ENCODE peak calls at places on chromosome 22, in eight cellular contexts. X is CD8-positive, alpha-beta memory T cell; K is spleen; P is endodermal cell; E is endothelial cell of umbilical vein; A is CD4-positive, alpha-beta memory T cell; L is cardiac muscle cell; D is right lobe of liver. C is an unnamed sample.

GRCh38 chr22:46965552-46966494 is 203.4 kb downstream of the TBC1D22A start:
- DNase-seq in E (no peak), A (no peak), X (no peak), P (no peak), K (no peak), L (peak), D (peak), C (no peak)

GRCh38 chr22:32204856-32205722 is at the start of gene RFPL2:
- DNase-seq in K (no peak), X (no peak), A (peak), P (peak), E (peak), D (peak), L (peak), C (no peak)

GRCh38 chr22:36077261-36077660 is 48.6 kb upstream of the RBFOX2 start:
- DNase-seq in L (no peak), A (no peak), E (no peak), K (no peak), X (no peak), D (no peak), P (no peak), C (no peak)

GRCh38 chr22:35913925-35914324 is 114.7 kb downstream of the RBFOX2 start:
- DNase-seq in P (no peak), D (no peak), L (no peak), E (no peak), X (no peak), K (no peak), A (no peak), C (no peak)

GRCh38 chr22:23822101-23822671 is 16.6 kb downstream of the DERL3 start:
- DNase-seq in E (no peak), A (no peak), X (no peak), P (no peak), L (no peak), K (peak), D (peak), C (no peak)

GRCh38 chr22:25630446-25630845 is 66.0 kb downstream of the GRK3 start:
- DNase-seq in L (peak), X (no peak), K (no peak), E (no peak), P (no peak), D (no peak), A (no peak), C (no peak)

GRCh38 chr22:35986085-35986484 is 42.5 kb downstream of the RBFOX2 start:
- DNase-seq in A (no peak), P (no peak), E (peak), D (no peak), L (peak), X (no peak), K (no peak), C (no peak)

GRCh38 chr22:36369004-36369921 is 18.5 kb downstream of the MYH9 start:
- DNase-seq in K (no peak), D (no peak), A (no peak), L (no peak), P (peak), X (no peak), E (peak), C (no peak)

GRCh38 chr22:24059121-24059520 is 48.0 kb downstream of the CABIN1 start:
- DNase-seq in L (peak), P (no peak), K (no peak), A (no peak), X (no peak), E (peak), D (no peak), C (no peak)

GRCh38 chr22:48177591-48177990 is 1415.1 kb downstream of the TBC1D22A start:
- DNase-seq in X (no peak), E (no peak), L (no peak), K (no peak), D (no peak), A (no peak), P (no peak), C (no peak)

GRCh38 chr22:20035375-20036084 is 14.6 kb downstream of the TANGO2 start:
- DNase-seq in X (no peak), L (no peak), P (no peak), A (no peak), D (no peak), E (no peak), K (no peak), C (no peak)

GRCh38 chr22:47136671-47137070 is 374.2 kb downstream of the TBC1D22A start:
- DNase-seq in X (no peak), E (no peak), L (no peak), P (no peak), K (no peak), A (no peak), D (no peak), C (no peak)

GRCh38 chr22:37334859-37335818 is 52.8 kb downstream of the CYTH4 start:
- DNase-seq in L (peak), P (peak), D (no peak), E (no peak), A (no peak), X (no peak), K (no peak), C (no peak)

GRCh38 chr22:37844904-37845334 is 785 bp upstream of the ANKRD54 start:
- DNase-seq in K (no peak), D (no peak), P (no peak), A (no peak), L (peak), E (no peak), X (no peak), C (no peak)

GRCh38 chr22:28442951-28443876 is 236.4 kb downstream of the TTC28 start:
- DNase-seq in P (peak), L (peak), A (peak), D (peak), X (no peak), K (peak), E (peak), C (peak)

GRCh38 chr22:28021998-28022660 is 103.1 kb upstream of the PITPNB start:
- DNase-seq in E (no peak), K (peak), D (peak), A (no peak), X (no peak), P (no peak), L (no peak), C (no peak)

GRCh38 chr22:41410311-41410751 is 28.6 kb downstream of the TEF start:
- DNase-seq in K (no peak), P (no peak), L (no peak), A (no peak), X (no peak), E (no peak), D (peak), C (no peak)

GRCh38 chr22:24303007-24303406 is 32.4 kb downstream of the SPECC1L start:
- DNase-seq in X (no peak), D (no peak), E (no peak), P (no peak), L (no peak), K (no peak), A (no peak), C (no peak)

GRCh38 chr22:37419916-37420655 is 7.2 kb downstream of the ELFN2 start:
- DNase-seq in K (no peak), E (no peak), A (no peak), D (no peak), P (peak), L (no peak), X (no peak), C (no peak)

GRCh38 chr22:20514658-20515406 is 7.4 kb downstream of the MED15 start:
- DNase-seq in E (no peak), D (peak), X (no peak), P (no peak), K (no peak), A (no peak), L (peak), C (no peak)

GRCh38 chr22:22995166-22995565 is 75.2 kb upstream of the GNAZ start:
- DNase-seq in E (no peak), D (no peak), X (no peak), L (no peak), P (no peak), K (no peak), A (no peak), C (no peak)

GRCh38 chr22:41288245-41288946 is 2.4 kb upstream of the RANGAP1 start:
- DNase-seq in E (peak), K (no peak), P (peak), A (no peak), L (peak), X (no peak), D (no peak), C (no peak)

GRCh38 chr22:20133930-20134549 is 2.4 kb downstream of the ZDHHC8 start:
- DNase-seq in L (no peak), A (no peak), X (no peak), D (no peak), K (no peak), E (no peak), P (no peak), C (no peak)

GRCh38 chr22:41030891-41031290 is 61.5 kb upstream of the EP300 start:
- DNase-seq in E (no peak), L (peak), D (no peak), A (no peak), P (no peak), K (no peak), X (no peak), C (no peak)

GRCh38 chr22:36461665-36462474 is 19.6 kb downstream of the TXN2 start:
- DNase-seq in E (peak), A (no peak), X (no peak), K (no peak), L (peak), D (no peak), P (peak), C (no peak)

GRCh38 chr22:20206709-20207215 is 55.9 kb upstream of the CCDC188 start:
- DNase-seq in L (peak), P (peak), D (peak), E (peak), X (no peak), A (no peak), K (no peak), C (no peak)

GRCh38 chr22:42719656-42720262 is 911 bp downstream of the A4GALT start:
- DNase-seq in E (no peak), L (no peak), P (peak), K (no peak), D (no peak), A (no peak), X (no peak), C (no peak)
- H3K27ac ChIP-seq in E (no peak), L (no peak), P (no peak), K (peak), D (no peak), A (no peak), X (no peak), C (no peak)

DNA sequence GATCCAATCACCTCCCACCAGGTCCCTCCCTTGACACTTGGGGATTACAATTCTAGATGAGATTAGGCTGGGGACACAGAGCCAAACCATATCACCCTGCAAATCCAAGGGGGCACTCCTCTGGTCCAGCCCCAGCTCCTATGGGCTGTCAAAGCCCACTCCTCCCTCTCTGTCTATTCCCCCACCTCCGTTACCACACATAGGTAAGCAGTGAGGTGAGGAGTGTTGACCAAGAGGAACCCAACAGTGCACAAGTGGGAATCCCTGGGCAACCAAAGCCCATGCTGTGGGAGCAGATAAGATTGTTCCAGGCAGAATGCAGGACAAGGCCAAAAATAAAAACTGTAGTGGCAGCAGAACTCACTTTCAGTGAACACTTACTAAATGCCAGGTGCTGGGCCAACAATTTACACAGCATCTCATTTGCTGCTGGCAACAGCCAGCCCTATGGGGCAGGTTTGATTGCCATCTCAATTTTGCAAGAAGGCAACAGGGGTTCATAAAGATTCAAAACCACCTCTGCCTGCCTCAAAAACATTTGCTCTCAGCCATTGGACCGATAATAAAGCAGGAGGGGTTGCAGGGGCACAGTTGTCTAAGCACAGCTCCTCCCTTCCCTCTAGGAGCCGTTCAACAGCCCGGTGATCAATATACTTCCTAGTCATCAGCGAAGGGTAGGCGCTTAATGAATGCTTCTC is 8.9 kb downstream of the SDF2L1 start:
- DNase-seq in K (no peak), D (no peak), L (no peak), P (peak), X (no peak), A (no peak), E (no peak), C (no peak)
- H3K27ac ChIP-seq in K (no peak), D (no peak), L (no peak), P (peak), X (peak), A (no peak), E (peak), C (no peak)

GRCh38 chr22:42908082-42908746 is 51.1 kb upstream of the ARFGAP3 start:
- DNase-seq in K (no peak), L (no peak), P (no peak), D (no peak), E (no peak), X (no peak), A (no peak), C (no peak)

GRCh38 chr22:42907404-42908081 is 50.5 kb upstream of the ARFGAP3 start:
- DNase-seq in E (no peak), P (no peak), L (peak), A (no peak), D (no peak), K (no peak), X (no peak), C (no peak)

GRCh38 chr22:42909363-42910058 is 52.4 kb upstream of the ARFGAP3 start:
- DNase-seq in L (no peak), A (no peak), D (peak), X (no peak), E (no peak), K (no peak), P (no peak), C (no peak)

GRCh38 chr22:42912049-42912448 is 55.0 kb upstream of the ARFGAP3 start:
- DNase-seq in E (peak), X (no peak), A (no peak), D (peak), P (no peak), K (no peak), L (peak), C (no peak)

GRCh38 chr22:42910221-42910942 is 53.3 kb upstream of the ARFGAP3 start:
- DNase-seq in A (no peak), P (no peak), E (no peak), D (peak), L (no peak), X (no peak), K (no peak), C (no peak)
- H3K27ac ChIP-seq in A (no peak), P (no peak), E (no peak), D (no peak), L (peak), X (no peak), K (no peak), C (no peak)

DNA sequence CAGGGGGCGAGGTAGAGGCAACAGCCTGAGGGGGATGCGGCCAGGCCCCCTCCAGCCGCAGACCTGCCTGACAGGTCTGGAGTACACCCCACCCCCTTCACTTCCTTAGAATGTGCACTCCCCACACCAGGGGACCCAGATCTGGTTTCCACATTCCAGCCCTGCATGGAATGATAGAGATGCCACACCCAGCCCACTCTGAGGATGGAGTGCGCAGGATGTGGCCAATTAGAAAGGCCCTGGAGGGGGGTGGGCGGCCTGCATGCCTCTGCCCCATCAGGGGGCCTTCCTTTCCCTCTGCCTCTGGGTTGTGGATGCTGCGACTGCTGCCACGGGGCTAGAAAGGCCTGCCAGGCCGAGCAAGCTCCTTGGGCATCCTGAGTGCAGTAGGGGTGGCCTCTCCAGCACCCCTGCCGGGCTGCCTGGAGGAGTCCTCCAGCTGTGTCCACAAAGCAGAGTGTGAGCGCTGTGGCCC is 28.2 kb upstream of the MGAT3 start:
- DNase-seq in D (peak), A (no peak), E (no peak), K (peak), L (no peak), P (peak), X (no peak), C (peak)
- H3K27ac ChIP-seq in D (no peak), A (no peak), E (no peak), K (peak), L (no peak), P (no peak), X (no peak), C (no peak)

GRCh38 chr22:30665266-30665665 is 2.4 kb downstream of the DUSP18 start:
- DNase-seq in A (no peak), P (no peak), D (no peak), L (no peak), K (no peak), X (no peak), E (no peak), C (no peak)

GRCh38 chr22:30667486-30668305 is at the start of gene DUSP18:
- DNase-seq in K (peak), A (peak), L (peak), P (peak), D (peak), X (peak), E (peak), C (peak)

GRCh38 chr22:30668306-30668655 is 606 bp upstream of the DUSP18 start:
- DNase-seq in K (no peak), D (no peak), E (no peak), P (no peak), A (no peak), X (no peak), L (no peak), C (no peak)

GRCh38 chr22:30665786-30666185 is 1.9 kb downstream of the DUSP18 start:
- DNase-seq in E (no peak), D (no peak), A (no peak), P (no peak), L (no peak), K (no peak), X (no peak), C (no peak)

GRCh38 chr22:30667092-30667485 is 586 bp downstream of the DUSP18 start:
- DNase-seq in X (no peak), E (peak), P (no peak), K (no peak), D (no peak), L (peak), A (peak), C (no peak)
- H3K27ac ChIP-seq in X (peak), E (no peak), P (no peak), K (peak), D (no peak), L (no peak), A (peak), C (no peak)

DNA sequence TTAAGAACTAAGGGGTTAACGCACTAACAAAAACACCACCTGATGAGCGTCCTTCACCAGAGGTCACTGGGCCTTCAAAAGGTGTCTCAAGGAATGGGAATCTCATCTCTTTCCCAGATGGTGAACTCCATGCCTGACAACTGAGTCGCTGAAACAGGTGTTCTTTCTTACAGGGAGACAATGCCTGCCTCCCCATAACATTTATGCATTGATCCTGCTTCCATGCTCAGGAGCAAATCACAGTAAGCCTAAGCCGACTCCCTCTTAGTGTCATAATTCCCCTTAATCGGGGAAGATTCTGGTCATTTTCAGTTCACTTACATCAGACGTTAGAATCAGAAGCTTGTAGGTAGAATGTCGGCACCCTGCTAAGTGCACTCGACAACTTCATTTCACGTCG is 163.2 kb downstream of the LARGE1 start:
- DNase-seq in E (no peak), K (no peak), L (no peak), D (no peak), X (no peak), P (no peak), A (no peak), C (no peak)
- H3K27ac ChIP-seq in E (no peak), K (no peak), L (no peak), D (peak), X (no peak), P (peak), A (no peak), C (no peak)

GRCh38 chr22:44683881-44684280 is 18.1 kb upstream of the PRR5 start:
- DNase-seq in P (no peak), K (no peak), X (no peak), E (no peak), L (no peak), D (no peak), A (no peak), C (no peak)
- H3K27ac ChIP-seq in P (no peak), K (peak), X (no peak), E (no peak), L (no peak), D (no peak), A (no peak), C (no peak)

GRCh38 chr22:43736651-43737050 is 75.5 kb downstream of the EFCAB6 start:
- DNase-seq in L (no peak), P (no peak), A (no peak), X (no peak), D (no peak), E (no peak), K (no peak), C (no peak)

GRCh38 chr22:43734370-43735005 is 77.6 kb downstream of the EFCAB6 start:
- DNase-seq in P (no peak), L (no peak), K (no peak), E (no peak), A (no peak), X (no peak), D (no peak), C (no peak)

GRCh38 chr22:43726964-43727543 is 85.1 kb downstream of the EFCAB6 start:
- DNase-seq in A (no peak), X (no peak), D (no peak), E (no peak), L (no peak), P (no peak), K (no peak), C (no peak)

GRCh38 chr22:43733138-43733537 is 79.0 kb downstream of the EFCAB6 start:
- DNase-seq in A (no peak), D (no peak), L (no peak), X (no peak), E (no peak), P (no peak), K (no peak), C (no peak)

GRCh38 chr22:43731986-43732385 is 80.1 kb downstream of the EFCAB6 start:
- DNase-seq in P (no peak), L (no peak), E (peak), K (no peak), X (no peak), A (no peak), D (no peak), C (no peak)
- H3K27ac ChIP-seq in P (no peak), L (no peak), E (no peak), K (no peak), X (no peak), A (no peak), D (no peak), C (no peak)

DNA sequence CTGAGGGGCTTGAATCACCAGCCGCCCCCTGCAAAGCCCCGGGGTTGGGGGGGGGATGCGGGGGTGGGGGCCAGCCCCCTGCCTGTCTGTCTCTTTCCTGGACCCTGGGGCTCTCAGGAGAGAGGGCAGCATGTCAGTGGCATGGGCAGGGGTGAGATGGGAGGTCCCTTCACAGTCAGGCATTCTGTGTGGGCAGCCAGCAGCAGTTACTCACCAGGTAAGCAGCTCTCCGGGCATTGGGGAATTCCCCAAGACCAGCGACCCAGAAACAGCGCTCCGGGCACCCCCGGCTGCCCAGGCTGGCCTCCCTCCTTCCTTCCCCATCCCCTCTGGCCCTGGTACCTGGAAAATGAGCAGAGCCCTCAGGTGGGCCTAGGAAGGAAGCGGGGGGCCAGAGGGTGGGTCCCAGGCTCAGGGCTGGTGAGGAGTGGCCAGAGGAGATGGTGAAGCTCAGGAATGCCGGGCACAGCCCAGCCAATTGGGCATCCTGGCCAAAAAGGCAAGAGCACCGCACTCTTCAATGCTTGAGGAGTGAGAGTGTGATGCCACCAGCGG is 4.2 kb upstream of the LIF start:
- DNase-seq in K (no peak), L (no peak), E (no peak), D (no peak), P (no peak), A (no peak), X (no peak), C (no peak)
- H3K27ac ChIP-seq in K (no peak), L (no peak), E (no peak), D (no peak), P (no peak), A (no peak), X (no peak), C (no peak)

GRCh38 chr22:50446708-50447575 is 27.9 kb downstream of the SBF1 start:
- DNase-seq in P (no peak), A (no peak), E (no peak), X (no peak), K (no peak), D (no peak), L (no peak), C (no peak)
- H3K27ac ChIP-seq in P (no peak), A (no peak), E (no peak), X (no peak), K (no peak), D (no peak), L (no peak), C (no peak)

C was measured in iPS DF 6.9.